ENCODE peak calls at places on chromosomes 16 and 17, in nine cellular contexts. X is iris pigment epithelial cell; K is T-cell; M is lower leg skin; W is AG08396; Z is astrocyte of the cerebellum; Q is stimulated activated CD4-positive, alpha-beta T cell treated with anti-CD3 and anti-CD28 coated beads, TNF-alpha, amount 100 ng/mL, for 48 hours; F is stimulated activated naive CD8-positive, alpha-beta T cell treated with anti-CD3 and anti-CD28 coated beads, Interleukin-15, Interleukin-2, amounts not matched to agents 100 U/mL and 50 U/mL, for 24 hours; J is progenitor cell of endocrine pancreas. E is an unnamed sample.

GRCh38 chr16:85935957-85936760 is 37.2 kb downstream of the IRF8 start:
- DNase-seq in K (peak; percentile 66), Q (peak; percentile 46), J (no peak), W (no peak), M (no peak), F (peak; percentile 81), X (peak; percentile 47), Z (no peak), E (no peak)

GRCh38 chr16:87233928-87234327 is 83.3 kb downstream of the C16orf95 start:
- DNase-seq in K (no peak), J (no peak), M (no peak), Z (peak; percentile 19), Q (no peak), X (peak; percentile 63), W (peak; percentile 45), F (no peak), E (peak; percentile 72)

GRCh38 chr17:81142301-81143199 is 22.8 kb upstream of the PVALEF start:
- DNase-seq in M (peak; percentile 68), J (peak; percentile 66), Z (peak; percentile 33), F (peak; percentile 76), Q (peak; percentile 37), X (peak; percentile 65), K (peak; percentile 42), W (peak; percentile 90), E (peak; percentile 79)

GRCh38 chr16:54930034-54930938 is at the start of gene IRX5:
- DNase-seq in J (peak; percentile 55), Z (peak; percentile 93), X (peak; percentile 98), K (no peak), W (peak; percentile 84), F (peak; percentile 48), Q (no peak), M (peak; percentile 92), E (peak; percentile 97)

GRCh38 chr16:3640632-3641501 is 13.6 kb upstream of the DNASE1 start:
- DNase-seq in F (no peak), W (no peak), Q (no peak), X (no peak), J (no peak), Z (no peak), K (no peak), M (no peak), E (no peak)

GRCh38 chr16:87098361-87098760 is 218.8 kb downstream of the C16orf95 start:
- DNase-seq in F (no peak), W (no peak), X (no peak), Z (no peak), J (no peak), Q (no peak), M (no peak), K (no peak), E (no peak)

GRCh38 chr17:9104370-9105041 is 83.2 kb downstream of the NTN1 start:
- DNase-seq in Z (no peak), W (no peak), F (no peak), J (no peak), Q (no peak), M (no peak), X (no peak), K (no peak), E (no peak)

GRCh38 chr17:9941305-9941704 is 36.2 kb upstream of the RCVRN start:
- DNase-seq in W (no peak), Q (no peak), M (no peak), Z (no peak), X (no peak), K (no peak), F (no peak), J (no peak), E (no peak)

GRCh38 chr17:17685775-17686291 is 4.6 kb downstream of the RAI1 start:
- DNase-seq in Q (no peak), X (peak; percentile 85), W (peak; percentile 76), M (peak; percentile 47), K (no peak), Z (no peak), J (no peak), F (no peak), E (peak; percentile 69)

GRCh38 chr17:41060052-41060604 is at the start of gene KRTAP2-3:
- DNase-seq in J (no peak), M (no peak), Z (peak; percentile 82), W (peak; percentile 85), Q (no peak), K (no peak), X (peak; percentile 96), F (no peak), E (peak; percentile 43)

GRCh38 chr17:17813055-17813724 is 23.6 kb downstream of the SREBF1 start:
- DNase-seq in J (no peak), Z (no peak), W (no peak), M (no peak), K (no peak), X (no peak), F (no peak), Q (no peak), E (no peak)

GRCh38 chr16:11175850-11176341 is 80.1 kb downstream of the SOCS1 start:
- DNase-seq in J (no peak), W (no peak), Q (no peak), Z (no peak), F (peak; percentile 55), K (no peak), X (no peak), M (no peak), E (no peak)

GRCh38 chr17:30549864-30550511 is 72.8 kb downstream of the GOSR1 start:
- DNase-seq in X (no peak), K (no peak), J (no peak), W (no peak), M (no peak), Z (no peak), F (no peak), Q (no peak), E (no peak)

GRCh38 chr17:73266796-73267195 is 5.1 kb upstream of the CPSF4L start:
- DNase-seq in X (no peak), F (no peak), Z (no peak), M (no peak), Q (no peak), K (no peak), W (no peak), J (no peak), E (no peak)

GRCh38 chr17:72426948-72427760 is 306.3 kb downstream of the SOX9 start:
- DNase-seq in M (no peak), J (no peak), Q (no peak), Z (no peak), X (no peak), K (no peak), F (no peak), W (no peak), E (no peak)

GRCh38 chr17:38731526-38732294 is 1.6 kb downstream of the CISD3 start:
- DNase-seq in Z (no peak), Q (no peak), K (no peak), W (no peak), M (no peak), F (no peak), J (no peak), X (no peak), E (no peak)